ENCODE peak calls at places on chromosome 11, in seven cellular contexts. R is thoracic aorta, C is heart left ventricle, X is heart right ventricle, J is adrenal gland, B is tibial nerve, U is upper lobe of right lung. M is an unnamed sample.

GRCh38 chr11:89184021-89184420 is 6.3 kb downstream of the TYR start:
- DNase-seq in U (no peak), C (no peak), J (no peak), X (no peak), R (no peak), B (no peak), M (no peak)

GRCh38 chr11:123069878-123070821 is 8.2 kb upstream of the HSPA8 start:
- DNase-seq in U (no peak), X (no peak), R (no peak), J (no peak), C (no peak), B (no peak), M (no peak)

GRCh38 chr11:67382481-67383136 is 9.2 kb upstream of the RAD9A start:
- DNase-seq in C (peak), U (peak), X (peak), B (peak), R (no peak), J (peak), M (peak)

GRCh38 chr11:2471804-2472096 is 26.9 kb downstream of the KCNQ1 start:
- DNase-seq in U (no peak), X (no peak), R (no peak), B (no peak), C (no peak), J (no peak), M (no peak)

GRCh38 chr11:100855466-100856067 is 168.5 kb downstream of the ARHGAP42 start:
- DNase-seq in U (no peak), B (no peak), J (no peak), C (no peak), R (no peak), X (no peak), M (no peak)

GRCh38 chr11:121886005-121886739 is 229.8 kb downstream of the BLID start:
- DNase-seq in U (no peak), B (peak), C (peak), X (no peak), J (peak), R (no peak), M (no peak)

GRCh38 chr11:16789560-16790483 is 51.4 kb downstream of the C11orf58 start:
- DNase-seq in X (no peak), B (no peak), U (peak), R (no peak), J (no peak), C (no peak), M (no peak)

GRCh38 chr11:93213622-93214021 is 15.8 kb upstream of the SLC36A4 start:
- DNase-seq in R (no peak), U (no peak), B (no peak), J (no peak), C (no peak), X (no peak), M (no peak)

GRCh38 chr11:84438565-84438964 is 1152.4 kb upstream of the CCDC90B start:
- DNase-seq in X (no peak), J (no peak), R (no peak), U (no peak), C (no peak), B (no peak), M (no peak)

GRCh38 chr11:9600651-9601040 is 27.2 kb downstream of the WEE1 start:
- DNase-seq in J (no peak), U (no peak), R (no peak), C (no peak), X (no peak), B (no peak), M (no peak)

GRCh38 chr11:19370100-19370861 is 129.5 kb upstream of the E2F8 start:
- DNase-seq in J (peak), U (no peak), C (peak), B (peak), X (no peak), R (no peak), M (no peak)

GRCh38 chr11:83194284-83195175 is 1.0 kb downstream of the ANKRD42 start:
- DNase-seq in U (peak), C (peak), X (peak), R (peak), J (peak), B (peak), M (peak)

GRCh38 chr11:118658372-118659313 is 20.8 kb downstream of the TREH start:
- DNase-seq in C (peak), U (no peak), R (no peak), X (no peak), B (no peak), J (no peak), M (no peak)

GRCh38 chr11:18392434-18393321 is 1.7 kb upstream of the LDHA start:
- DNase-seq in X (no peak), B (no peak), U (no peak), R (no peak), J (no peak), C (no peak), M (no peak)

GRCh38 chr11:105073486-105074200 is 28.5 kb upstream of the CARD16 start:
- DNase-seq in R (no peak), J (no peak), X (no peak), B (no peak), U (no peak), C (no peak), M (no peak)

GRCh38 chr11:61111786-61112517 is 9.7 kb downstream of the CD5 start:
- DNase-seq in R (no peak), B (no peak), C (no peak), X (no peak), U (no peak), J (no peak), M (no peak)

GRCh38 chr11:128948583-128948982 is 5.9 kb upstream of the TP53AIP1 start:
- DNase-seq in C (no peak), U (no peak), B (no peak), J (no peak), X (no peak), R (no peak), M (no peak)

GRCh38 chr11:61616443-61616842 is 35.6 kb upstream of the SYT7 start:
- DNase-seq in R (no peak), J (no peak), B (no peak), C (no peak), X (no peak), U (no peak), M (no peak)

GRCh38 chr11:85705805-85706204 is 19.8 kb upstream of the CCDC89 start:
- DNase-seq in C (no peak), R (no peak), X (no peak), J (no peak), U (no peak), B (no peak), M (no peak)

GRCh38 chr11:15091620-15092019 is 18.2 kb downstream of the CALCB start:
- DNase-seq in C (no peak), R (no peak), U (no peak), B (no peak), J (no peak), X (no peak), M (no peak)

GRCh38 chr11:101866619-101867491 is 48.0 kb upstream of the CEP126 start:
- DNase-seq in R (no peak), U (no peak), J (no peak), B (no peak), X (no peak), C (no peak), M (no peak)

GRCh38 chr11:130315354-130315970 is 745 bp upstream of the ZBTB44 start:
- DNase-seq in U (peak), J (peak), C (peak), X (peak), B (peak), R (no peak), M (no peak)

GRCh38 chr11:8728566-8728965 is 46.0 kb downstream of the RPL27A start:
- DNase-seq in J (peak), C (no peak), U (no peak), X (no peak), B (no peak), R (no peak), M (no peak)

GRCh38 chr11:83895516-83895915 is 609.3 kb upstream of the CCDC90B start:
- DNase-seq in R (no peak), X (no peak), U (no peak), B (no peak), J (no peak), C (no peak), M (no peak)

GRCh38 chr11:46729110-46730027 is 10.4 kb downstream of the F2 start:
- DNase-seq in C (no peak), U (peak), J (no peak), X (no peak), B (no peak), R (no peak), M (no peak)

GRCh38 chr11:71249301-71249700 is 3.1 kb downstream of the SHANK2 start:
- DNase-seq in C (no peak), X (no peak), U (peak), J (no peak), R (no peak), B (no peak), M (no peak)

GRCh38 chr11:108891909-108892511 is 227.1 kb downstream of the DDX10 start:
- DNase-seq in J (no peak), C (no peak), B (no peak), X (no peak), R (no peak), U (no peak), M (no peak)

GRCh38 chr11:16966633-16967346 is 47.4 kb downstream of the PLEKHA7 start:
- DNase-seq in R (no peak), C (no peak), J (no peak), U (no peak), X (no peak), B (no peak), M (no peak)

GRCh38 chr11:64742087-64742939 is 1.6 kb downstream of the RASGRP2 start:
- DNase-seq in B (no peak), U (no peak), J (peak), R (no peak), X (peak), C (no peak), M (no peak)

GRCh38 chr11:78325274-78325781 is 92.3 kb downstream of the GAB2 start:
- DNase-seq in U (no peak), X (no peak), C (no peak), R (no peak), J (no peak), B (no peak), M (no peak)

GRCh38 chr11:2664886-2665746 is 34.7 kb downstream of the KCNQ1OT1 start:
- DNase-seq in R (no peak), C (no peak), B (no peak), U (no peak), J (peak), X (no peak), M (no peak)

GRCh38 chr11:71263391-71263790 is 11.0 kb upstream of the SHANK2 start:
- DNase-seq in B (no peak), X (no peak), J (no peak), U (no peak), R (no peak), C (no peak), M (no peak)

GRCh38 chr11:48019230-48019584 is 38.8 kb downstream of the PTPRJ start:
- DNase-seq in B (no peak), U (no peak), R (no peak), X (no peak), C (no peak), J (no peak), M (no peak)

GRCh38 chr11:14359573-14360031 is 619 bp upstream of the RRAS2 start:
- DNase-seq in C (no peak), B (no peak), U (no peak), J (no peak), R (no peak), X (no peak), M (no peak)

GRCh38 chr11:76801205-76801604 is 18.0 kb downstream of the TSKU start:
- DNase-seq in R (no peak), U (no peak), C (no peak), J (no peak), B (peak), X (no peak), M (no peak)

GRCh38 chr11:66126808-66127555 is 56.9 kb downstream of the PACS1 start:
- DNase-seq in U (peak), B (peak), C (peak), X (peak), R (peak), J (peak), M (peak)
- H3K27ac ChIP-seq in U (peak), B (peak), C (peak), X (peak), R (peak), J (no peak), M (peak)

GRCh38 chr11:1271002-1271401 is 38.4 kb downstream of the TOLLIP start:
- DNase-seq in C (peak), U (no peak), X (no peak), B (no peak), R (no peak), J (no peak), M (no peak)

GRCh38 chr11:1269957-1270356 is 39.5 kb downstream of the TOLLIP start:
- DNase-seq in B (no peak), U (no peak), X (no peak), C (no peak), J (no peak), R (no peak), M (no peak)

GRCh38 chr11:1271406-1271805 is 38.0 kb downstream of the TOLLIP start:
- DNase-seq in U (no peak), B (no peak), R (no peak), X (no peak), C (no peak), J (no peak), M (no peak)

GRCh38 chr11:1271927-1272326 is 37.5 kb downstream of the TOLLIP start:
- DNase-seq in R (no peak), B (no peak), X (no peak), C (no peak), J (no peak), U (no peak), M (no peak)

GRCh38 chr11:1270476-1270875 is 39.0 kb downstream of the TOLLIP start:
- DNase-seq in X (no peak), J (no peak), B (no peak), U (no peak), C (peak), R (no peak), M (no peak)
- H3K27ac ChIP-seq in X (no peak), J (no peak), B (peak), U (no peak), C (no peak), R (no peak), M (no peak)

GRCh38 chr11:96307748-96308133 is 35.3 kb downstream of the MAML2 start:
- DNase-seq in X (no peak), B (no peak), C (no peak), R (no peak), U (no peak), J (no peak), M (no peak)

GRCh38 chr11:96303980-96304379 is 39.0 kb downstream of the MAML2 start:
- DNase-seq in B (no peak), U (no peak), J (no peak), C (no peak), R (no peak), X (no peak), M (no peak)

GRCh38 chr11:96306933-96307747 is 35.9 kb downstream of the MAML2 start:
- DNase-seq in B (peak), C (peak), X (peak), R (peak), U (no peak), J (peak), M (no peak)

GRCh38 chr11:96309001-96309642 is 33.9 kb downstream of the MAML2 start:
- DNase-seq in U (no peak), B (no peak), X (no peak), C (no peak), J (no peak), R (no peak), M (no peak)

DNA sequence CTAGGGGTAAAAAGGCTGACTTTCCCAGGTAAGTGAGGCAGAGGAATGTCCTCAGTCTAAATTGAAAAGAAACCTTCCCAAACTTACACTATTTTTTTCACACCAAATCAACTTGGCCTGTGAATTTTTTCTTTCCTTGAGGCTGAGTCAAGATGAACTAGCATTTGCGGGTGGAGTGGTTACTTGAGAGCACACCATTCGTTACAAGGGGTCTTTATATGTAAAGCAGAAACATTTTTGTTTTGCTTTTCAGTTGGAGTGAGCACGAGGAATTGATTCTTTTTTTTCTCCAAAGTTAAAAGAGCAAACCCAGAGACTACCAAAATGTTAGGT is 36.4 kb downstream of the MAML2 start:
- DNase-seq in C (no peak), B (no peak), U (no peak), J (no peak), R (no peak), X (no peak), M (no peak)
- H3K27ac ChIP-seq in C (peak), B (peak), U (peak), J (peak), R (peak), X (peak), M (no peak)

GRCh38 chr11:12473366-12473765 is 96.0 kb downstream of the PARVA start:
- DNase-seq in B (no peak), C (no peak), J (no peak), X (no peak), U (no peak), R (no peak), M (no peak)
- H3K27ac ChIP-seq in B (no peak), C (no peak), J (no peak), X (no peak), U (no peak), R (no peak), M (no peak)

DNA sequence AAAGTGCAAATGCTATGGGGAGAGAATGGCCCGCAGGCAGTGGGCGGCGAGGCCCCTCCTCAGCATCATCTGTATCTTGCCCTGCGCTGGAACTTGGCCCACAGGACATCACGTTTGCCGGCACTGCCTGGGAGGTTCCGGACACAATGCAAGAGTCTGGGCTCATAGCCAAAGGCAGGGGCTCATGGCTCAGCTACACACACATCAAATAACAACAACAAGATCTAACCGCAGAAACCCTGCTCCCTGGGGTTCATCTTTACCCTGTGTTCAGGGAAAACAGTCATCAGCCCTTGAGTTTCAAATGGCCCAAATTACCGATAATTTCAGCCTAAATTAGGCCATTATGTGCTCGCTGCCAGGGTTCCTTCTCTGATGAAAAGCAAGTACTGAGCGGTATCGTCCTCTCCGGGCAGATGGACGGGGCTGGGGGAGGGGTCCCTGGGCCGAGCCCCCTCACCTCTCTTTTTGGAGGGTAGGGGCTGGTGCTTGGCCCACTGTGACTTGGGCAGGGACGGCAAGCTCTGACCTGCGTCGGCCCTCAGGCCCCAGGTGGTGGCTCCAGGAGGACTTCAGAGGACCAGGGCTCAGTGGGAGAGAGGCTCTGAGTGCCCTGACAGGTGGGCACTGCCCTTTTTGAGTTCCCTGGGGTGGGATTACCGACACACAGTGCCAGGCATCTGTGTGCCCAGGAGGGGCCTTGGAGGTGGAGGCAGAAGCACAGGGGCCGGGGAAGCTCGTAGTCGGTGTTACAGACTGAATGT is 25.0 kb upstream of the GAL start:
- DNase-seq in B (peak), J (peak), C (peak), R (no peak), U (no peak), X (peak), M (peak)
- H3K27ac ChIP-seq in B (no peak), J (no peak), C (no peak), R (no peak), U (no peak), X (no peak), M (no peak)

DNA sequence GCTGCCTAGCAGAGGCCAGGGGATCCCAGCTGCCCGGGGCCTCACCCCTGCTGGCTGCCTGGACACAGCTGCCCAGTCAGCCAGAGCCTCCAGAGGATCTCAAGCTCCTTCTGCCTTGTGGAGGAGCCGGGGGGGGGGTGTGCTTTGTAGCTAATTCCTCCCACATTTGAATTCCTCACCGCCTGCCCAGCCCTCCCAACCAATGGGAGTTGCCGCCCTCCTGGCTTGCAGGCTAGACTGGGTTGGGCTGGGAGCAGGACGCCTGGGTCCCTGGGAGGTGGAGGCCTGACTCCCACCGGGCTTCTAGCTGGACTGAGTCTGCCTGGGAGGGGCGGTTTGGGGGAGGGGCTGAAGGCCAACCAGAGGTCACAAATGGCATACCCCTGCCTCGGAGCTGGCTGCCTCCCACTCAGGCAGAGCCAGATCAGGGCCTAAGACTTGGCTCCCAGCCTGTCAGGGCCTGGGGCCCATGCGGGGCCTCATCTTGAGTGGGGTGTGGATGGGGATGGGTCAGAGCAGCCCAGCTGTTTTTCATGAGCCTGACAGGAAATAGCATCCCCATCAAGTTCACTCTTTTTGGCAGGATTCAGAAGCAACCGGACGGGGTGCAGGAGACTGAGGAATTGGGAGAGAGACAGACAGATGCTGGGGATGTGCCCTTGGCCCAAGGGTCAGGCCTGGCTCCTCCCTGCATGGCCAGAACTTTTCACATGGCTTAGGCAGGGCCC is 29.2 kb upstream of the PDE2A start:
- DNase-seq in U (no peak), B (peak), R (no peak), X (peak), J (no peak), C (peak), M (no peak)
- H3K27ac ChIP-seq in U (peak), B (peak), R (peak), X (peak), J (no peak), C (peak), M (peak)

M was measured in substantia nigra.